ENCODE peak calls at places on chromosomes 12 and 14, in six cellular contexts. P is AG04450, J is left ventricle myocardium inferior, Y is HepG2, I is left lung, U is BJ. G is an unnamed sample.

GRCh38 chr14:98909251-98909944 is 362.6 kb downstream of the BCL11B start:
- DNase-seq in P (no peak), J (no peak), Y (peak), I (no peak), U (no peak), G (no peak)

GRCh38 chr14:75636100-75636692 is 24.5 kb downstream of the ERG28 start:
- DNase-seq in P (no peak), J (no peak), Y (no peak), I (no peak), U (peak), G (no peak)

GRCh38 chr12:57109207-57110160 is 1.7 kb downstream of the STAT6 start:
- DNase-seq in P (no peak), J (no peak), Y (no peak), I (no peak), U (no peak), G (no peak)

GRCh38 chr12:72271401-72271740 is 799 bp upstream of the TRHDE start:
- DNase-seq in P (no peak), J (no peak), Y (no peak), I (no peak), U (no peak), G (peak)

GRCh38 chr14:99156026-99156425 is 116.0 kb downstream of the BCL11B start:
- DNase-seq in P (no peak), J (no peak), Y (no peak), I (no peak), U (no peak), G (no peak)

GRCh38 chr12:113930249-113930648 is 35.9 kb downstream of the RBM19 start:
- DNase-seq in P (no peak), J (no peak), Y (no peak), I (no peak), U (no peak), G (no peak)

GRCh38 chr12:71019282-71019831 is 98.8 kb upstream of the PTPRR start:
- DNase-seq in P (no peak), J (no peak), Y (no peak), I (no peak), U (no peak), G (no peak)

GRCh38 chr12:47799357-47799955 is 20.2 kb downstream of the HDAC7 start:
- DNase-seq in P (no peak), J (peak), Y (no peak), I (no peak), U (no peak), G (no peak)

GRCh38 chr14:105466491-105467248 is 8.0 kb upstream of the CRIP2 start:
- DNase-seq in P (no peak), J (peak), Y (no peak), I (no peak), U (no peak), G (no peak)

GRCh38 chr14:34460841-34461240 is 1.2 kb downstream of the SPTSSA start:
- DNase-seq in P (no peak), J (no peak), Y (peak), I (no peak), U (no peak), G (no peak)

GRCh38 chr12:87930033-87930432 is 99.2 kb downstream of the C12orf50 start:
- DNase-seq in P (peak), J (no peak), Y (no peak), I (no peak), U (no peak), G (no peak)

GRCh38 chr14:64549805-64550538 is at the start of gene PPP1R36:
- DNase-seq in P (no peak), J (peak), Y (no peak), I (no peak), U (no peak), G (no peak)

GRCh38 chr12:94621662-94622359 is 28.5 kb downstream of the TMCC3 start:
- DNase-seq in P (no peak), J (no peak), Y (no peak), I (no peak), U (no peak), G (no peak)

GRCh38 chr12:124738636-124739467 is 124.8 kb downstream of the SCARB1 start:
- DNase-seq in P (peak), J (no peak), Y (peak), I (no peak), U (no peak), G (no peak)

GRCh38 chr12:78447373-78447772 is 417.2 kb upstream of the SYT1 start:
- DNase-seq in P (no peak), J (no peak), Y (no peak), I (no peak), U (no peak), G (no peak)

GRCh38 chr12:78181544-78182162 is 351.0 kb downstream of the NAV3 start:
- DNase-seq in P (no peak), J (no peak), Y (peak), I (no peak), U (no peak), G (no peak)

GRCh38 chr14:55585854-55586253 is 5.8 kb downstream of the KTN1 start:
- DNase-seq in P (no peak), J (no peak), Y (no peak), I (no peak), U (no peak), G (no peak)

GRCh38 chr12:22657538-22657937 is 32.6 kb downstream of the ETNK1 start:
- DNase-seq in P (no peak), J (no peak), Y (no peak), I (no peak), U (no peak), G (no peak)

GRCh38 chr12:58309806-58310205 is 368.4 kb downstream of the ATP23 start:
- DNase-seq in P (no peak), J (no peak), Y (no peak), I (no peak), U (no peak), G (no peak)

GRCh38 chr12:6039894-6040601 is 84.4 kb downstream of the VWF start:
- DNase-seq in P (peak), J (no peak), Y (peak), I (no peak), U (no peak), G (no peak)

GRCh38 chr14:101717663-101718490 is 43.6 kb upstream of the PPP2R5C start:
- DNase-seq in P (no peak), J (no peak), Y (no peak), I (no peak), U (no peak), G (no peak)

GRCh38 chr12:7117670-7118069 is 8.7 kb upstream of the C1RL start:
- DNase-seq in P (no peak), J (no peak), Y (no peak), I (no peak), U (no peak), G (no peak)

GRCh38 chr14:73521229-73521628 is 15.7 kb upstream of the ACOT1 start:
- DNase-seq in P (no peak), J (no peak), Y (no peak), I (no peak), U (no peak), G (no peak)
- TF ChIP-seq CTCF in P (no peak), J (no peak), Y (no peak), I (no peak), U (no peak), G (no peak)

GRCh38 chr12:49296836-49297694 is 2.1 kb downstream of the PRPH start:
- DNase-seq in P (no peak), J (no peak), Y (peak), I (peak), U (no peak), G (no peak)
- TF ChIP-seq CTCF in P (no peak), J (peak), Y (no peak), I (no peak), U (no peak), G (peak)

DNA sequence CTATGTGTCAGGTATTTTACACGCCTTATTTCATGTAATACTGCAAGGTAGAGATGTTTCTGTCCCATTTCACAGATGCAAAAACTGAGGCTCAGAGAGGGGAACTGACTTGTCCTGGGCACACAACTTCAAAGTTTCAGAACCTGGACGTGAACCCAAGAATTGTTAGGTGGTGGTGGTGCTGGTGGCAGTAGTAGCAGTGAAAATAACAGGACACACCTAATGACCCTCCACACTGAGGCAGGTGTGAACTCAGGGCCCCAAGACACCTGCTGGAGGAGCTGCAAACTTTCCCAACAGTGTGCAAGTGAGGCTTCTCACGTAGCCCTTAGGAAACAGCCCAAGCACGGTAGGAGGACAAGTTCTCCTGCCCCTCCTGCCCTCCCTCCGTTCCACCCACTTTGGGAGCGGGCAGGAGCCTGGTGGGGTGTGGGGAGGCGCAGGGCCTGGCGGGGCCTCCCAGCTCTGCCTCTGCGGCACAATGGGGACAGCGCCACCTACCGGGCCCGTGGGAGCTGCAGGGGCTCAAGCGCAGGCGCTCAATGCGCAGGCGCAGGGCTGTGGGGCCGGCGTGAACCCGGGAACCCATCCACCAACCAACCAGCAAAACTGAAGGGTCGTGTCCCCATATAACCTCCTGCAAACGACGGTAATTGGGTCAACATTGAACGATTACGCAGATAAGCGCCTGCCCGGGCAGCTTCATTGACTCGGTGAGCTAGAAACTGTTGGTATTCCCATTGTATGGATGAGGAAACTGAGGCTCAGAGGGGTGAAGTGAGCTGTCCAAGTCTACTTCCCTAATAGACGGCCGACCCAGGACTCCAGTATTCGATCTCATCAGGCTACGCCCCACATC is 12.0 kb upstream of the TRPV4 start:
- DNase-seq in P (peak), J (peak), Y (peak), I (peak), U (no peak), G (peak)
- TF ChIP-seq CTCF in P (peak), J (peak), Y (peak), I (peak), U (peak), G (peak)

DNA sequence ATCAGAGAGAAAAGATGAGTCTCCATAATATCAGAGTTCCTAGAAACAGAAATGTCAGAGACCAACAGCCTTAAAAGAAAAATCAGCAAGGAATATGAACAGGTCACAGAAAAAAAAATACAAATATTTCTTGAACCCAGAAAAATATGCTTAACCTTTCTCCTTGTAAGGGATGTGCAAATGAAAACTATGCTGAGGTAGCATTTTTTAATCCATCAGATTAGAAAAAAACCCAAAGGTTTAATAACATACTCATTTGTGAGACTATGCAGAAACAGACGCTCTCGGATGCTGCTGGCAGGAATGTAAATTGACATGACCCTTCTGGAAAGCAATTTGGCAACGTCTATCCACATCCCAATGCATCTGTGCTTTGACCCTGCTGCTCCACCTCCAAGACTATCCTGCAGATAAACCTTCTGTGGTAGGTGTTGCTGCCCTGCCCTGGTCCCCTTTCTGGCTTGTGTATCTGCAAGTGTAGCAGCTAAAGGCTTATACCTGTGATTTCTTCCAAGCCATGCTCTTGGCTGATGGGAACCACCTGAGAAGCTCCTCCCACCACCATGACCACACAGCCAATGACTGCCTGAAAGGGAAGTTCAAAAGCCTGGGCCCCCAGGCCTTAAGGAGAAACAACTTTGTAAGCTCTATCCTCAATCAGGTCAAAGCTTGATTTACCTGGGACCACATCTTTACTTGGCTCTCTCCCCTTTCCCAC is 49.4 kb downstream of the LTBP2 start:
- DNase-seq in P (no peak), J (no peak), Y (peak), I (no peak), U (no peak), G (no peak)
- TF ChIP-seq CTCF in P (peak), J (no peak), Y (peak), I (no peak), U (no peak), G (no peak)

GRCh38 chr12:15580431-15580830 is 208.8 kb downstream of the EPS8 start:
- DNase-seq in P (no peak), J (no peak), Y (no peak), I (no peak), U (no peak), G (no peak)
- TF ChIP-seq CTCF in P (no peak), J (no peak), Y (peak), I (no peak), U (no peak), G (no peak)

GRCh38 chr12:118842753-118843335 is 138.5 kb upstream of the SRRM4 start:
- DNase-seq in P (no peak), J (no peak), Y (no peak), I (no peak), U (no peak), G (no peak)

GRCh38 chr12:118835911-118836310 is 145.4 kb upstream of the SRRM4 start:
- DNase-seq in P (no peak), J (no peak), Y (no peak), I (no peak), U (no peak), G (no peak)

GRCh38 chr12:118841588-118841987 is 139.8 kb upstream of the SRRM4 start:
- DNase-seq in P (no peak), J (no peak), Y (no peak), I (no peak), U (no peak), G (no peak)

GRCh38 chr12:118840878-118841277 is 140.5 kb upstream of the SRRM4 start:
- DNase-seq in P (no peak), J (no peak), Y (no peak), I (no peak), U (no peak), G (no peak)

GRCh38 chr12:118840399-118840798 is 140.9 kb upstream of the SRRM4 start:
- DNase-seq in P (no peak), J (no peak), Y (peak), I (no peak), U (no peak), G (no peak)
- TF ChIP-seq CTCF in P (no peak), J (no peak), Y (peak), I (no peak), U (no peak), G (no peak)

GRCh38 chr14:79587194-79587593 is 624.1 kb downstream of the DIO2 start:
- DNase-seq in P (no peak), J (no peak), Y (no peak), I (no peak), U (no peak), G (no peak)

GRCh38 chr14:79586401-79586800 is 624.9 kb downstream of the DIO2 start:
- DNase-seq in P (no peak), J (no peak), Y (no peak), I (peak), U (no peak), G (no peak)

GRCh38 chr14:79583738-79584405 is 627.4 kb downstream of the DIO2 start:
- DNase-seq in P (peak), J (no peak), Y (no peak), I (no peak), U (peak), G (no peak)

GRCh38 chr14:79585845-79586244 is 625.5 kb downstream of the DIO2 start:
- DNase-seq in P (no peak), J (no peak), Y (no peak), I (no peak), U (no peak), G (no peak)

GRCh38 chr14:79584679-79585078 is 626.6 kb downstream of the DIO2 start:
- DNase-seq in P (peak), J (no peak), Y (no peak), I (no peak), U (peak), G (no peak)
- TF ChIP-seq CTCF in P (peak), J (no peak), Y (no peak), I (no peak), U (peak), G (no peak)